ENCODE peak calls at places on chromosomes 1 and 21, in eight cellular contexts. One of them, this sample, is unnamed.

GRCh38 chr1:77888071-77888428 is 374 bp upstream of the NEXN start:
- DNase-seq in astrocyte of the spinal cord: peak; percentile 85
- DNase-seq in psoas muscle: no peak
- DNase-seq in prostate gland: no peak
- DNase-seq in GM12878: no peak
- DNase-seq in GM12865: no peak
- DNase-seq in pancreas: no peak
- DNase-seq in transverse colon: no peak
- DNase-seq in this sample: no peak

GRCh38 chr21:25637846-25638245 is 1.2 kb upstream of the JAM2 start:
- DNase-seq in astrocyte of the spinal cord: no peak
- DNase-seq in psoas muscle: no peak
- DNase-seq in prostate gland: no peak
- DNase-seq in GM12878: no peak
- DNase-seq in GM12865: no peak
- DNase-seq in pancreas: no peak
- DNase-seq in transverse colon: no peak
- DNase-seq in this sample: no peak

GRCh38 chr21:26982767-26983166 is 15.9 kb upstream of the ADAMTS5 start:
- DNase-seq in astrocyte of the spinal cord: peak; percentile 53
- DNase-seq in psoas muscle: no peak
- DNase-seq in prostate gland: no peak
- DNase-seq in GM12878: no peak
- DNase-seq in GM12865: no peak
- DNase-seq in pancreas: no peak
- DNase-seq in transverse colon: no peak
- DNase-seq in this sample: no peak

GRCh38 chr1:30138891-30139290 is 584.5 kb downstream of the MATN1 start:
- DNase-seq in astrocyte of the spinal cord: no peak
- DNase-seq in psoas muscle: no peak
- DNase-seq in prostate gland: no peak
- DNase-seq in GM12878: no peak
- DNase-seq in GM12865: no peak
- DNase-seq in pancreas: no peak
- DNase-seq in transverse colon: no peak
- DNase-seq in this sample: no peak

GRCh38 chr1:200294241-200294640 is 115.6 kb downstream of the ZNF281 start:
- DNase-seq in astrocyte of the spinal cord: no peak
- DNase-seq in psoas muscle: no peak
- DNase-seq in prostate gland: no peak
- DNase-seq in GM12878: no peak
- DNase-seq in GM12865: no peak
- DNase-seq in pancreas: no peak
- DNase-seq in transverse colon: no peak
- DNase-seq in this sample: no peak

GRCh38 chr1:101188311-101188710 is 48.5 kb upstream of the S1PR1 start:
- DNase-seq in astrocyte of the spinal cord: peak; percentile 55
- DNase-seq in psoas muscle: no peak
- DNase-seq in prostate gland: no peak
- DNase-seq in GM12878: no peak
- DNase-seq in GM12865: no peak
- DNase-seq in pancreas: no peak
- DNase-seq in transverse colon: no peak
- DNase-seq in this sample: no peak

GRCh38 chr1:59976194-59977074 is 49.9 kb upstream of the CYP2J2 start:
- DNase-seq in astrocyte of the spinal cord: peak; percentile 66
- DNase-seq in psoas muscle: peak; percentile 75
- DNase-seq in prostate gland: peak; percentile 55
- DNase-seq in GM12878: no peak
- DNase-seq in GM12865: peak; percentile 45
- DNase-seq in pancreas: peak; percentile 31
- DNase-seq in transverse colon: peak; percentile 76
- DNase-seq in this sample: peak; percentile 56

GRCh38 chr1:9659328-9659727 is 7.8 kb downstream of the PIK3CD start:
- DNase-seq in astrocyte of the spinal cord: peak; percentile 19
- DNase-seq in psoas muscle: no peak
- DNase-seq in prostate gland: no peak
- DNase-seq in GM12878: no peak
- DNase-seq in GM12865: no peak
- DNase-seq in pancreas: no peak
- DNase-seq in transverse colon: no peak
- DNase-seq in this sample: no peak

GRCh38 chr21:44728716-44729115 is 17.3 kb upstream of the TSPEAR start:
- DNase-seq in astrocyte of the spinal cord: no peak
- DNase-seq in psoas muscle: no peak
- DNase-seq in prostate gland: no peak
- DNase-seq in GM12878: no peak
- DNase-seq in GM12865: no peak
- DNase-seq in pancreas: no peak
- DNase-seq in transverse colon: no peak
- DNase-seq in this sample: no peak

GRCh38 chr21:44729336-44730027 is 18.1 kb upstream of the TSPEAR start:
- DNase-seq in astrocyte of the spinal cord: no peak
- DNase-seq in psoas muscle: no peak
- DNase-seq in prostate gland: no peak
- DNase-seq in GM12878: no peak
- DNase-seq in GM12865: no peak
- DNase-seq in pancreas: no peak
- DNase-seq in transverse colon: no peak
- DNase-seq in this sample: no peak

GRCh38 chr21:44727321-44727720 is 15.9 kb upstream of the TSPEAR start:
- DNase-seq in astrocyte of the spinal cord: no peak
- DNase-seq in psoas muscle: no peak
- DNase-seq in prostate gland: no peak
- DNase-seq in GM12878: no peak
- DNase-seq in GM12865: no peak
- DNase-seq in pancreas: no peak
- DNase-seq in transverse colon: no peak
- DNase-seq in this sample: no peak

GRCh38 chr21:44726803-44727202 is 15.4 kb upstream of the TSPEAR start:
- DNase-seq in astrocyte of the spinal cord: no peak
- DNase-seq in psoas muscle: no peak
- DNase-seq in prostate gland: no peak
- DNase-seq in GM12878: no peak
- DNase-seq in GM12865: no peak
- DNase-seq in pancreas: no peak
- DNase-seq in transverse colon: no peak
- DNase-seq in this sample: no peak

DNA sequence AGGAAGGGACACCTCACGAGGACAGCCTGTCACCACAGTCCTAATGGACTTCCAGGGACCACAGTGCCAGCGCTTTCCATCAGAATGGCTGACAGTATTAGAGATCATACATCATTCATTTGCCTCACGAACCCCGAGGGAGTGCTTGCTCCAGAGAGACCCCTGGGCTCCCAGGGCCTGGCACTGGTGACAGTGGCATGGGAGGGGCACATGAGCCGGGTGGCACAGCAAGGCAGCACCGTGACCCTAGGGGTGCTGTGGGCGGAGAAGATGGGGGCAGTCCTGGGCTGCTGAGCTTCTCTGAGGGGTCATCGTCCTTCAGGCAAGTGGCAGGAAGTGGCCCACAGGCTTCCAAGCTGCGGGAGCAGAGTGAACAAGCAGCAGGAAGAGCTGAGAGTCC is 16.4 kb upstream of the TSPEAR start:
- DNase-seq in astrocyte of the spinal cord: no peak
- DNase-seq in psoas muscle: no peak
- DNase-seq in prostate gland: no peak
- DNase-seq in GM12878: no peak
- DNase-seq in GM12865: no peak
- DNase-seq in pancreas: no peak
- DNase-seq in transverse colon: no peak
- DNase-seq in this sample: no peak
- H3K4me3 ChIP-seq in astrocyte of the spinal cord: no peak overlapping the region
- H3K4me3 ChIP-seq in psoas muscle: no peak overlapping the region
- H3K4me3 ChIP-seq in prostate gland: no peak overlapping the region
- H3K4me3 ChIP-seq in GM12878: no peak overlapping the region
- H3K4me3 ChIP-seq in GM12865: no peak overlapping the region
- H3K4me3 ChIP-seq in pancreas: no peak overlapping the region
- H3K4me3 ChIP-seq in transverse colon: no peak overlapping the region
- H3K4me3 ChIP-seq in this sample: no peak overlapping the region

DNA sequence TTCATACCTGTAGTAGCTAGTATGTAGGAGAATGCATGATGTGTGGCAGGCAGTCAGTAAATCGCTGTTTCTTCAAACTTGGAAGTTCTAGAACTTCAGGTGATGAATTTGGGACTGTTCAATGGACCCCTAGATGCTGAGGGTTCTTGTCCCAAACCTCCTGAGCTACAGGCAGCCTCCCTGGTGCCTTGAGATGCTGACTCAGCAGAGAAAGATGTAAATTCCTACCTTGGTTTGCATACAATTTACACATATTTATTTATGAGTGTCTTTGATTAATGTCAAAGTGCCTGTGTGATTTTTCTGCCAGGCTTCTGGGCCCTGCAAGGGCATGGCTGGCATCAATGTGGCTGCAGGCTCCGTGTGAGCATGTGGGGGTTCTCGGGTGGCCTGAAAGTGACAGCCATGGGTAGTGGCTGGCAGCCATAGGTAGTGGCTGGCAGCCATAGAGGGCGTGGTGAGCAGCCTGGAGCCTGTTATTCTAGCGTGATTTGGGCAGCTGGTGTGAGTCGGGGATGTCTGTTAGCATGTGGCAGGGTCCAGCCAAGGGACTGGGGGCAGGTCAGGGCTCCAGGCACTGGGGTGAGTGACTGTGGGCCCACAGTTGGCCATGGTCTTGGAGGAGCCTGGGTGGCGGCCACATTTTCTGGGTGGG is 13.2 kb upstream of the POU3F1 start:
- DNase-seq in astrocyte of the spinal cord: no peak
- DNase-seq in psoas muscle: no peak
- DNase-seq in prostate gland: no peak
- DNase-seq in GM12878: no peak
- DNase-seq in GM12865: no peak
- DNase-seq in pancreas: no peak
- DNase-seq in transverse colon: no peak
- DNase-seq in this sample: no peak
- TF ChIP-seq CTCF in astrocyte of the spinal cord: no peak
- TF ChIP-seq CTCF in psoas muscle: no peak
- TF ChIP-seq CTCF in prostate gland: no peak
- TF ChIP-seq CTCF in GM12878: no peak
- TF ChIP-seq CTCF in GM12865: no peak
- TF ChIP-seq CTCF in pancreas: no peak
- TF ChIP-seq CTCF in transverse colon: no peak
- TF ChIP-seq CTCF in this sample: no peak

GRCh38 chr1:170306948-170307347 is 161.2 kb downstream of the NTMT2 start:
- DNase-seq in astrocyte of the spinal cord: no peak
- DNase-seq in psoas muscle: no peak
- DNase-seq in prostate gland: no peak
- DNase-seq in GM12878: no peak
- DNase-seq in GM12865: no peak
- DNase-seq in pancreas: no peak
- DNase-seq in transverse colon: no peak
- DNase-seq in this sample: no peak

GRCh38 chr1:170310014-170310405 is 164.3 kb downstream of the NTMT2 start:
- DNase-seq in astrocyte of the spinal cord: no peak
- DNase-seq in psoas muscle: no peak
- DNase-seq in prostate gland: no peak
- DNase-seq in GM12878: no peak
- DNase-seq in GM12865: no peak
- DNase-seq in pancreas: no peak
- DNase-seq in transverse colon: no peak
- DNase-seq in this sample: no peak

GRCh38 chr1:170307426-170307825 is 161.7 kb downstream of the NTMT2 start:
- DNase-seq in astrocyte of the spinal cord: no peak
- DNase-seq in psoas muscle: no peak
- DNase-seq in prostate gland: no peak
- DNase-seq in GM12878: no peak
- DNase-seq in GM12865: no peak
- DNase-seq in pancreas: no peak
- DNase-seq in transverse colon: no peak
- DNase-seq in this sample: no peak

GRCh38 chr1:170310931-170311330 is 165.2 kb downstream of the NTMT2 start:
- DNase-seq in astrocyte of the spinal cord: peak; percentile 36
- DNase-seq in psoas muscle: no peak
- DNase-seq in prostate gland: no peak
- DNase-seq in GM12878: no peak
- DNase-seq in GM12865: no peak
- DNase-seq in pancreas: no peak
- DNase-seq in transverse colon: no peak
- DNase-seq in this sample: no peak

DNA sequence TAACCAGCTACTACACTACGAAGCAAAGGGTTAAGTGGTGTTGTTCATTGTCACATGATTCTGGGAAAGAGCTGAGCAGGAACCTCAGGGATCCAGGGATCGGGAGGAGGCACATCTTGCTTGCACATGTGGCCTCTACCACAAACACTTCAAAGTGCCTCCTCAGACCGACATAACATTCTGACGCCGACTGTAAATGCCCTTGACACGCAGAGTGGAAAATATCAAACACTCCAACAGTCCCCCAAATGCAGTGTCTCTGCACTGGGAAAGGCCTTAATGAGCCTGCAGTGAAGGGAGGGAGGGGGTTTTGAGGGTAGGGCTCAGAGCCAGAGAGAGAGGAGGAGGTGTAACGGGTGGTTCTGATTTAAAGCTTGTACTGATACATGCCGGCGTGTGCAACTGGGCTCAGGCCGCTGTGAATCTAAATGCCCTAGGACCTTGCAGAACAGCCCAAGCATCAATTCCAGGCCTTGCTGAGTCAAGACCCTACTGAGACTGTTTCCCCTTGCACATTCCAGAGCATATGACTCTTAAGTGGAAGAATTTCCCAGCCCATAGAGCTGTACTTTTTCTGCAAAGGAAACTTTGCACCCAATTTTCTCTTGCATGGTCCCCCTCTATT is 163.7 kb downstream of the NTMT2 start:
- DNase-seq in astrocyte of the spinal cord: peak; percentile 96
- DNase-seq in psoas muscle: no peak
- DNase-seq in prostate gland: no peak
- DNase-seq in GM12878: no peak
- DNase-seq in GM12865: no peak
- DNase-seq in pancreas: no peak
- DNase-seq in transverse colon: no peak
- DNase-seq in this sample: no peak
- H3K4me3 ChIP-seq in astrocyte of the spinal cord: no peak overlapping the region
- H3K4me3 ChIP-seq in psoas muscle: no peak overlapping the region
- H3K4me3 ChIP-seq in prostate gland: no peak overlapping the region
- H3K4me3 ChIP-seq in GM12878: no peak overlapping the region
- H3K4me3 ChIP-seq in GM12865: no peak overlapping the region
- H3K4me3 ChIP-seq in pancreas: no peak overlapping the region
- H3K4me3 ChIP-seq in transverse colon: no peak overlapping the region
- H3K4me3 ChIP-seq in this sample: no peak overlapping the region

GRCh38 chr1:93815738-93816110 is 63.3 kb downstream of the DNTTIP2 start:
- DNase-seq in astrocyte of the spinal cord: no peak
- DNase-seq in psoas muscle: no peak
- DNase-seq in prostate gland: no peak
- DNase-seq in GM12878: no peak
- DNase-seq in GM12865: no peak
- DNase-seq in pancreas: no peak
- DNase-seq in transverse colon: no peak
- DNase-seq in this sample: no peak

GRCh38 chr1:93811646-93812045 is 67.4 kb downstream of the DNTTIP2 start:
- DNase-seq in astrocyte of the spinal cord: no peak
- DNase-seq in psoas muscle: no peak
- DNase-seq in prostate gland: no peak
- DNase-seq in GM12878: no peak
- DNase-seq in GM12865: no peak
- DNase-seq in pancreas: no peak
- DNase-seq in transverse colon: no peak
- DNase-seq in this sample: no peak

GRCh38 chr1:93814059-93814794 is 64.8 kb downstream of the DNTTIP2 start:
- DNase-seq in astrocyte of the spinal cord: peak; percentile 85
- DNase-seq in psoas muscle: no peak
- DNase-seq in prostate gland: peak; percentile 71
- DNase-seq in GM12878: peak; percentile 40
- DNase-seq in GM12865: peak; percentile 81
- DNase-seq in pancreas: peak; percentile 46
- DNase-seq in transverse colon: peak; percentile 59
- DNase-seq in this sample: peak; percentile 70

GRCh38 chr1:93814795-93815737 is 63.9 kb downstream of the DNTTIP2 start:
- DNase-seq in astrocyte of the spinal cord: peak; percentile 80
- DNase-seq in psoas muscle: no peak
- DNase-seq in prostate gland: no peak
- DNase-seq in GM12878: no peak
- DNase-seq in GM12865: no peak
- DNase-seq in pancreas: no peak
- DNase-seq in transverse colon: no peak
- DNase-seq in this sample: no peak

GRCh38 chr1:93813076-93813475 is 65.9 kb downstream of the DNTTIP2 start:
- DNase-seq in astrocyte of the spinal cord: no peak
- DNase-seq in psoas muscle: no peak
- DNase-seq in prostate gland: no peak
- DNase-seq in GM12878: no peak
- DNase-seq in GM12865: no peak
- DNase-seq in pancreas: no peak
- DNase-seq in transverse colon: no peak
- DNase-seq in this sample: no peak
- TF ChIP-seq CTCF in astrocyte of the spinal cord: no peak
- TF ChIP-seq CTCF in psoas muscle: no peak
- TF ChIP-seq CTCF in prostate gland: no peak
- TF ChIP-seq CTCF in GM12878: no peak
- TF ChIP-seq CTCF in GM12865: no peak
- TF ChIP-seq CTCF in pancreas: no peak
- TF ChIP-seq CTCF in transverse colon: no peak
- TF ChIP-seq CTCF in this sample: no peak